ENCODE peak calls at places on chromosome 11, in nine cellular contexts. M is psoas muscle, J is ovary, E is fibroblast of lung, G is choroid plexus epithelial cell, H is A673, N is astrocyte of the cerebellum, X is IMR-90, R is mucosa of descending colon. Z is an unnamed sample.

GRCh38 chr11:99865951-99866350 is 821.1 kb upstream of the ARHGAP42 start:
- DNase-seq in H (peak), M (no peak), R (no peak), G (peak), J (no peak), N (no peak), E (no peak), X (no peak), Z (peak)

GRCh38 chr11:112831969-112832368 is 129.3 kb upstream of the NCAM1 start:
- DNase-seq in X (no peak), E (no peak), N (no peak), R (no peak), M (no peak), H (no peak), J (no peak), G (no peak), Z (no peak)

GRCh38 chr11:9951714-9952275 is 287.9 kb downstream of the SWAP70 start:
- DNase-seq in N (peak), G (peak), J (no peak), X (no peak), M (peak), R (no peak), E (no peak), H (no peak), Z (no peak)

GRCh38 chr11:98107736-98108135 is 913.0 kb upstream of the CNTN5 start:
- DNase-seq in G (no peak), X (no peak), N (no peak), M (no peak), J (no peak), H (peak), R (no peak), E (no peak), Z (no peak)

GRCh38 chr11:28966951-28967350 is 858.8 kb downstream of the METTL15 start:
- DNase-seq in E (no peak), G (no peak), M (no peak), R (no peak), J (no peak), H (no peak), N (no peak), X (peak), Z (no peak)

GRCh38 chr11:19226378-19227195 is 14.2 kb downstream of the E2F8 start:
- DNase-seq in M (no peak), E (no peak), J (no peak), G (no peak), R (no peak), H (no peak), N (no peak), X (no peak), Z (no peak)

GRCh38 chr11:27031754-27032153 is 8.9 kb upstream of the BBOX1 start:
- DNase-seq in M (no peak), E (no peak), H (no peak), R (no peak), G (no peak), N (no peak), X (no peak), J (no peak), Z (no peak)

GRCh38 chr11:88337342-88338222 is at the start of gene CTSC:
- DNase-seq in G (peak), N (peak), M (peak), J (peak), E (peak), H (peak), R (peak), X (peak), Z (peak)

GRCh38 chr11:8925711-8926110 is 7.0 kb downstream of the C11orf16 start:
- DNase-seq in G (no peak), J (no peak), X (no peak), E (no peak), N (no peak), H (no peak), R (no peak), M (no peak), Z (no peak)

GRCh38 chr11:93820085-93820710 is 30.2 kb downstream of the VSTM5 start:
- DNase-seq in X (no peak), J (no peak), N (no peak), G (no peak), E (no peak), R (no peak), H (no peak), M (no peak), Z (no peak)

GRCh38 chr11:123251656-123252344 is 56.8 kb upstream of the CLMP start:
- DNase-seq in X (peak), G (peak), H (peak), M (peak), R (peak), E (peak), N (no peak), J (peak), Z (no peak)

GRCh38 chr11:34732831-34733230 is 111.9 kb downstream of the EHF start:
- DNase-seq in E (no peak), H (no peak), J (no peak), X (no peak), R (no peak), M (no peak), G (no peak), N (no peak), Z (no peak)

GRCh38 chr11:111665779-111666178 is 63.5 kb downstream of the SIK2 start:
- DNase-seq in X (peak), R (no peak), N (peak), G (peak), H (peak), M (no peak), E (peak), J (no peak), Z (no peak)

GRCh38 chr11:57213282-57214086 is 23.6 kb downstream of the APLNR start:
- DNase-seq in E (peak), J (no peak), M (no peak), G (no peak), X (peak), R (no peak), N (peak), H (peak), Z (no peak)

GRCh38 chr11:122642971-122643370 is 12.6 kb upstream of the UBASH3B start:
- DNase-seq in X (peak), J (no peak), G (no peak), M (no peak), E (no peak), N (no peak), H (no peak), R (no peak), Z (no peak)

GRCh38 chr11:38481391-38481790 is 1883.4 kb upstream of the RAG2 start:
- DNase-seq in H (no peak), M (no peak), N (no peak), X (no peak), J (no peak), R (no peak), E (no peak), G (no peak), Z (no peak)

GRCh38 chr11:34425863-34426262 is 12.9 kb upstream of the CAT start:
- DNase-seq in N (no peak), R (no peak), G (peak), X (no peak), E (no peak), H (peak), M (no peak), J (no peak), Z (no peak)

GRCh38 chr11:108788565-108789199 is 123.8 kb downstream of the DDX10 start:
- DNase-seq in G (peak), M (no peak), J (no peak), N (peak), R (no peak), E (peak), X (peak), H (peak), Z (no peak)

GRCh38 chr11:78714539-78714938 is 139.9 kb upstream of the NARS2 start:
- DNase-seq in E (no peak), J (no peak), R (peak), M (no peak), G (no peak), H (no peak), X (no peak), N (no peak), Z (no peak)

GRCh38 chr11:8258771-8259170 is 4.9 kb downstream of the LMO1 start:
- DNase-seq in X (peak), H (no peak), M (no peak), J (no peak), R (no peak), G (no peak), E (peak), N (peak), Z (peak)

GRCh38 chr11:63670077-63670737 is 969 bp downstream of the ATL3 start:
- DNase-seq in N (no peak), G (peak), E (peak), J (no peak), M (no peak), X (peak), R (no peak), H (peak), Z (peak)

GRCh38 chr11:33701302-33701701 is 676 bp upstream of the C11orf91 start:
- DNase-seq in J (no peak), G (peak), H (no peak), X (peak), M (no peak), N (no peak), E (peak), R (no peak), Z (no peak)

GRCh38 chr11:71153005-71153395 is 99.4 kb downstream of the SHANK2 start:
- DNase-seq in H (no peak), R (no peak), J (no peak), M (no peak), X (peak), N (no peak), E (peak), G (peak), Z (no peak)

GRCh38 chr11:63622318-63622717 is 8.1 kb upstream of the PLAAT3 start:
- DNase-seq in R (no peak), X (no peak), G (no peak), N (no peak), H (no peak), J (no peak), E (no peak), M (no peak), Z (no peak)

GRCh38 chr11:16911186-16911585 is 103.0 kb downstream of the PLEKHA7 start:
- DNase-seq in N (no peak), X (no peak), H (no peak), M (no peak), R (no peak), J (no peak), E (peak), G (no peak), Z (no peak)

GRCh38 chr11:47916361-47916841 is 64.0 kb upstream of the PTPRJ start:
- DNase-seq in R (no peak), J (no peak), X (no peak), M (no peak), G (peak), N (no peak), H (no peak), E (no peak), Z (no peak)

GRCh38 chr11:112057170-112057569 is 16.6 kb downstream of the PIH1D2 start:
- DNase-seq in J (no peak), M (no peak), N (no peak), X (no peak), H (no peak), E (no peak), G (no peak), R (no peak), Z (no peak)

GRCh38 chr11:11262171-11262920 is 90.7 kb downstream of the CSNK2A3 start:
- DNase-seq in R (no peak), H (no peak), J (no peak), G (no peak), X (no peak), E (no peak), N (no peak), M (no peak), Z (no peak)
- TF ChIP-seq CTCF in R (no peak), H (no peak), J (no peak), G (no peak), X (no peak), E (no peak), N (no peak), M (no peak), Z (no peak)

GRCh38 chr11:129143335-129143734 is 48.8 kb downstream of the ARHGAP32 start:
- DNase-seq in J (peak), G (peak), R (peak), E (peak), X (peak), M (peak), H (peak), N (peak), Z (peak)

GRCh38 chr11:129145276-129145675 is 46.8 kb downstream of the ARHGAP32 start:
- DNase-seq in N (no peak), X (no peak), E (peak), M (no peak), J (no peak), H (no peak), R (no peak), G (no peak), Z (no peak)

GRCh38 chr11:129146196-129146595 is 45.9 kb downstream of the ARHGAP32 start:
- DNase-seq in E (peak), N (no peak), M (no peak), H (peak), J (no peak), R (no peak), G (peak), X (peak), Z (peak)

GRCh38 chr11:129141748-129142475 is 50.2 kb downstream of the ARHGAP32 start:
- DNase-seq in E (peak), G (no peak), R (no peak), H (no peak), X (no peak), J (no peak), M (no peak), N (peak), Z (no peak)

DNA sequence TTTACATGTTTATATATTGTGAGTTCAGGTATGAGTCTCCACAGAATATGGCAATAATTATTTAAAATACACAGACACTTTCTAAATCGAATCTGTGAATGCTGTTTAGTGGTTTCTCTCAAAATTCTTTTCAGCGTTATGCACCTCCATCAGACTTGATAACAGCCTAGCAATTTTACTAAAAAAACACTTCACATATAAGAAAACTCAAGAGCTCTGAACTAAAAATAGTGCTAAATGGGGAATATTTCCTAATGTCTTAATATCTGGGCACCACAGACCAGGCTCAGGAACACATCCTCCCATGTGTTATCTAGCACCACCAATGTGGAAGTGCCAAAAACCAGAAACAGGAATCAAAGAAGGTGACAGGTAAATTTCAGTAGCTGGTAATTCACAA is 47.9 kb downstream of the ARHGAP32 start:
- DNase-seq in R (no peak), E (no peak), G (peak), J (no peak), M (no peak), X (no peak), N (no peak), H (no peak), Z (no peak)
- H3K4me3 ChIP-seq in R (no peak), E (no peak), G (no peak), J (no peak), M (no peak), X (no peak), N (no peak), H (no peak), Z (no peak)

GRCh38 chr11:72534859-72535547 is 100.7 kb upstream of the CLPB start:
- DNase-seq in X (no peak), J (no peak), M (no peak), R (no peak), H (no peak), E (no peak), G (peak), N (no peak), Z (peak)
- TF ChIP-seq CTCF in X (no peak), J (no peak), M (no peak), R (no peak), H (no peak), E (peak), G (peak), N (no peak), Z (peak)

GRCh38 chr11:2367266-2368160 is 9.6 kb upstream of the CD81 start:
- DNase-seq in H (no peak), R (no peak), E (no peak), N (no peak), G (no peak), J (no peak), M (peak), X (no peak), Z (no peak)

GRCh38 chr11:2363816-2364370 is 13.2 kb upstream of the CD81 start:
- DNase-seq in X (no peak), H (no peak), G (no peak), J (no peak), N (no peak), E (no peak), R (no peak), M (no peak), Z (no peak)

GRCh38 chr11:2366271-2366670 is 10.8 kb upstream of the CD81 start:
- DNase-seq in E (no peak), M (peak), G (no peak), R (no peak), J (no peak), N (no peak), X (no peak), H (no peak), Z (no peak)

GRCh38 chr11:2366733-2367132 is 10.4 kb upstream of the CD81 start:
- DNase-seq in M (peak), G (no peak), R (no peak), J (no peak), H (no peak), X (no peak), N (no peak), E (no peak), Z (no peak)

GRCh38 chr11:2365571-2366210 is 11.4 kb upstream of the CD81 start:
- DNase-seq in R (no peak), X (no peak), M (peak), N (no peak), E (no peak), G (no peak), H (no peak), J (no peak), Z (no peak)
- H3K4me3 ChIP-seq in R (no peak), X (no peak), M (no peak), N (no peak), E (peak), G (no peak), H (no peak), J (no peak), Z (no peak)